ENCODE peak calls at places on chromosome 6, in four cellular contexts. One of them, this sample, is unnamed.

GRCh38 chr6:56491606-56492328 is 150.9 kb downstream of the DST start:
- DNase-seq in A549: no peak
- DNase-seq in K562: no peak
- DNase-seq in GM12878: no peak
- DNase-seq in this sample: no peak

GRCh38 chr6:163207984-163208383 is 206.5 kb upstream of the QKI start:
- DNase-seq in A549: no peak
- DNase-seq in K562: no peak
- DNase-seq in GM12878: no peak
- DNase-seq in this sample: no peak

GRCh38 chr6:89323461-89324098 is 8.5 kb upstream of the GABRR2 start:
- DNase-seq in K562: no peak
- DNase-seq in A549: no peak
- DNase-seq in GM12878: no peak
- DNase-seq in this sample: peak

GRCh38 chr6:82364087-82365010 is 732 bp downstream of the TPBG start:
- DNase-seq in A549: peak
- DNase-seq in GM12878: no peak
- DNase-seq in K562: peak
- DNase-seq in this sample: peak

GRCh38 chr6:37838209-37838921 is 18.8 kb downstream of the ZFAND3 start:
- DNase-seq in GM12878: no peak
- DNase-seq in K562: no peak
- DNase-seq in A549: no peak
- DNase-seq in this sample: peak

GRCh38 chr6:157510329-157511188 is 129.6 kb downstream of the ZDHHC14 start:
- DNase-seq in K562: no peak
- DNase-seq in GM12878: no peak
- DNase-seq in A549: no peak
- DNase-seq in this sample: no peak

GRCh38 chr6:13848553-13849150 is 34.3 kb upstream of the MCUR1 start:
- DNase-seq in K562: no peak
- DNase-seq in GM12878: no peak
- DNase-seq in A549: no peak
- DNase-seq in this sample: peak

GRCh38 chr6:144113366-144113765 is 18.0 kb upstream of the SF3B5 start:
- DNase-seq in GM12878: no peak
- DNase-seq in A549: no peak
- DNase-seq in K562: no peak
- DNase-seq in this sample: no peak

GRCh38 chr6:131960371-131961133 is 9.4 kb upstream of the CCN2 start:
- DNase-seq in K562: no peak
- DNase-seq in GM12878: no peak
- DNase-seq in A549: no peak
- DNase-seq in this sample: peak

GRCh38 chr6:53210821-53211220 is 62.2 kb upstream of the GCM1 start:
- DNase-seq in K562: no peak
- DNase-seq in GM12878: no peak
- DNase-seq in A549: no peak
- DNase-seq in this sample: no peak

GRCh38 chr6:131948692-131949614 is 2.2 kb downstream of the CCN2 start:
- DNase-seq in A549: no peak
- DNase-seq in K562: no peak
- DNase-seq in GM12878: no peak
- DNase-seq in this sample: peak

GRCh38 chr6:56677559-56677958 is 34.9 kb upstream of the DST start:
- DNase-seq in K562: no peak
- DNase-seq in GM12878: no peak
- DNase-seq in A549: no peak
- DNase-seq in this sample: peak

GRCh38 chr6:169863710-169864109 is 112.3 kb downstream of the ERMARD start:
- DNase-seq in GM12878: no peak
- DNase-seq in A549: no peak
- DNase-seq in K562: no peak
- DNase-seq in this sample: no peak

GRCh38 chr6:120608826-120609225 is 725.5 kb downstream of the TBC1D32 start:
- DNase-seq in K562: no peak
- DNase-seq in A549: no peak
- DNase-seq in GM12878: no peak
- DNase-seq in this sample: no peak

GRCh38 chr6:21739838-21740237 is 146.3 kb downstream of the SOX4 start:
- DNase-seq in K562: no peak
- DNase-seq in GM12878: no peak
- DNase-seq in A549: no peak
- DNase-seq in this sample: no peak

GRCh38 chr6:111798281-111798725 is 74.9 kb downstream of the FYN start:
- DNase-seq in A549: no peak
- DNase-seq in GM12878: no peak
- DNase-seq in K562: no peak
- DNase-seq in this sample: no peak

GRCh38 chr6:53240763-53241162 is 92.1 kb upstream of the GCM1 start:
- DNase-seq in A549: no peak
- DNase-seq in GM12878: no peak
- DNase-seq in K562: no peak
- DNase-seq in this sample: no peak

GRCh38 chr6:149233056-149233715 is 84.3 kb upstream of the TAB2 start:
- DNase-seq in GM12878: no peak
- DNase-seq in A549: peak
- DNase-seq in K562: peak
- DNase-seq in this sample: peak

GRCh38 chr6:116616757-116617093 is 446 bp downstream of the RSPH4A start:
- DNase-seq in K562: peak
- DNase-seq in GM12878: no peak
- DNase-seq in A549: peak
- DNase-seq in this sample: no peak

GRCh38 chr6:126069457-126069856 is 83.1 kb downstream of the TRMT11 start:
- DNase-seq in K562: no peak
- DNase-seq in GM12878: no peak
- DNase-seq in A549: no peak
- DNase-seq in this sample: no peak

GRCh38 chr6:152130441-152130840 is 323.0 kb downstream of the ESR1 start:
- DNase-seq in K562: no peak
- DNase-seq in A549: no peak
- DNase-seq in GM12878: no peak
- DNase-seq in this sample: no peak

GRCh38 chr6:158051968-158052367 is 70.3 kb downstream of the SYNJ2 start:
- DNase-seq in K562: no peak
- DNase-seq in GM12878: no peak
- DNase-seq in A549: no peak
- DNase-seq in this sample: no peak

GRCh38 chr6:44022296-44022661 is 105.0 kb downstream of the MRPL14 start:
- DNase-seq in K562: no peak
- DNase-seq in A549: no peak
- DNase-seq in GM12878: no peak
- DNase-seq in this sample: peak

GRCh38 chr6:114281496-114281895 is 61.3 kb downstream of the HS3ST5 start:
- DNase-seq in A549: no peak
- DNase-seq in K562: no peak
- DNase-seq in GM12878: no peak
- DNase-seq in this sample: no peak

GRCh38 chr6:96301781-96302180 is 219.8 kb upstream of the UFL1 start:
- DNase-seq in K562: no peak
- DNase-seq in A549: no peak
- DNase-seq in GM12878: no peak
- DNase-seq in this sample: no peak

GRCh38 chr6:134170844-134171243 is 118.4 kb upstream of the SLC2A12 start:
- DNase-seq in K562: no peak
- DNase-seq in GM12878: no peak
- DNase-seq in A549: no peak
- DNase-seq in this sample: peak

GRCh38 chr6:80460396-80460912 is 354.0 kb downstream of the BCKDHB start:
- DNase-seq in GM12878: no peak
- DNase-seq in A549: no peak
- DNase-seq in K562: no peak
- DNase-seq in this sample: peak

GRCh38 chr6:146770965-146771735 is 172.4 kb downstream of the ADGB start:
- DNase-seq in GM12878: no peak
- DNase-seq in A549: no peak
- DNase-seq in K562: peak
- DNase-seq in this sample: no peak

GRCh38 chr6:13278184-13278583 is 50.2 kb downstream of the TBC1D7 start:
- DNase-seq in K562: no peak
- DNase-seq in GM12878: no peak
- DNase-seq in A549: no peak
- DNase-seq in this sample: no peak

GRCh38 chr6:31888281-31889258 is 8.9 kb downstream of the EHMT2 start:
- DNase-seq in GM12878: no peak
- DNase-seq in K562: peak
- DNase-seq in A549: no peak
- DNase-seq in this sample: no peak

GRCh38 chr6:30885481-30885998 is 1.2 kb downstream of the DDR1 start:
- DNase-seq in A549: peak
- DNase-seq in GM12878: no peak
- DNase-seq in K562: no peak
- DNase-seq in this sample: peak

GRCh38 chr6:30883743-30884520 is at the start of gene DDR1:
- DNase-seq in GM12878: no peak
- DNase-seq in K562: peak
- DNase-seq in A549: peak
- DNase-seq in this sample: peak

GRCh38 chr6:30883476-30883742 is 910 bp upstream of the DDR1 start:
- DNase-seq in K562: no peak
- DNase-seq in GM12878: no peak
- DNase-seq in A549: no peak
- DNase-seq in this sample: no peak

GRCh38 chr6:30885999-30886896 is 1.9 kb downstream of the DDR1 start:
- DNase-seq in K562: peak
- DNase-seq in GM12878: no peak
- DNase-seq in A549: peak
- DNase-seq in this sample: peak

GRCh38 chr6:30884521-30885480 is 482 bp downstream of the DDR1 start:
- DNase-seq in A549: peak
- DNase-seq in K562: peak
- DNase-seq in GM12878: no peak
- DNase-seq in this sample: peak
- TF ChIP-seq CEBPB in A549: no peak
- TF ChIP-seq CEBPB in K562: no peak
- TF ChIP-seq CEBPB in GM12878: no peak
- TF ChIP-seq CEBPB in this sample: no peak

GRCh38 chr6:35602133-35602946 is 86.4 kb downstream of the FKBP5 start:
- DNase-seq in K562: no peak
- DNase-seq in GM12878: no peak
- DNase-seq in A549: no peak
- DNase-seq in this sample: peak
- TF ChIP-seq RCOR1 in K562: no peak
- TF ChIP-seq RCOR1 in GM12878: no peak
- TF ChIP-seq RCOR1 in A549: no peak
- TF ChIP-seq RCOR1 in this sample: no peak

DNA sequence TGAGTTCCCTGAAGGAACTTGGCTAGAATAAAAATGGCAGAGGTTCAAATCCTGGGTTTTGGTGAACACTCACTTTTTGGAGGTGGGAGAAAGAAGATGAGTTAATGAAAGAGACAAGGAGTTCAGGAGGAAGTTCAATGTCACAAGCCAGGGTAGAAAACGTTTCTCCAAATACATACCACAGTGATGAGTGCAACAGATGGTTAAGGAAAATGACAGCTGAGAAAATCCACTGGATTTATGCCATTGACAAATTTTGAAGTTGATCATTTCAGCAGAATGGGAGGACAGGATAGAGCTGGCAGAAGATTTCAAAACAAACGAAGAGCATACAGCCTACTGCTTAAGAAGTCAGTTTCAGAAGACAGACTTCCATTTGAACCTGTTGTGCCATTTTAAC is 122.7 kb downstream of the GFRAL start:
- DNase-seq in A549: no peak
- DNase-seq in K562: no peak
- DNase-seq in GM12878: no peak
- DNase-seq in this sample: peak
- TF ChIP-seq CEBPB in A549: no peak
- TF ChIP-seq CEBPB in K562: no peak
- TF ChIP-seq CEBPB in GM12878: no peak
- TF ChIP-seq CEBPB in this sample: no peak

GRCh38 chr6:3001773-3002293 is 2.1 kb downstream of the NQO2 start:
- DNase-seq in A549: peak
- DNase-seq in K562: peak
- DNase-seq in GM12878: no peak
- DNase-seq in this sample: peak
- TF ChIP-seq RCOR1 in A549: no peak
- TF ChIP-seq RCOR1 in K562: peak
- TF ChIP-seq RCOR1 in GM12878: no peak
- TF ChIP-seq RCOR1 in this sample: no peak

DNA sequence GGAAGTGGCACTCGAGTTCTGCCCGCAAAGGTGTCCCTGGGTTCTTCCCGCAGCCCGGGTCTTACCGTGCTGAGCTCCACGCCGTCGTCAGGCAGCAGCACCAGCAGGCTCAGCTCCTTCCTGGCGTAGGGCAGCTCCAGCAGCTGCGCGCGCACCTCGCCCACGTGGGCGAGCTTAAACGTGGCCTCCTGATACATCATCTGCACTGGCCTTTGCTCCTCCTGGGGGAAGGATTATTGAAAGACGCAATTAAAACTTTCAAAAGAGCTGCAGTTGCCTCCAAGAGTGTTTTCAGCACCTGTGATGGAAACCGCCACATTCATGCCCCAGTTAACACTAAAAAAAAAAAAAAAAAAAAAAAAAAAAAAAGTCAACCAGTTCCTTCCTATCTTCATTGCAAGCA is 11.3 kb downstream of the SERPINB9 start:
- DNase-seq in GM12878: peak
- DNase-seq in K562: no peak
- DNase-seq in A549: no peak
- DNase-seq in this sample: no peak
- TF ChIP-seq CEBPB in GM12878: no peak
- TF ChIP-seq CEBPB in K562: no peak
- TF ChIP-seq CEBPB in A549: no peak
- TF ChIP-seq CEBPB in this sample: no peak

GRCh38 chr6:84752118-84752850 is 12.1 kb downstream of the TBX18 start:
- DNase-seq in GM12878: no peak
- DNase-seq in A549: no peak
- DNase-seq in K562: no peak
- DNase-seq in this sample: no peak
- TF ChIP-seq RCOR1 in GM12878: no peak
- TF ChIP-seq RCOR1 in A549: no peak
- TF ChIP-seq RCOR1 in K562: no peak
- TF ChIP-seq RCOR1 in this sample: no peak

GRCh38 chr6:39496951-39497350 is 174.4 kb upstream of the KCNK16 start:
- DNase-seq in A549: no peak
- DNase-seq in K562: no peak
- DNase-seq in GM12878: no peak
- DNase-seq in this sample: no peak
- TF ChIP-seq CEBPB in A549: no peak
- TF ChIP-seq CEBPB in K562: no peak
- TF ChIP-seq CEBPB in GM12878: no peak
- TF ChIP-seq CEBPB in this sample: no peak

This sample was measured in IMR-90.